ENCODE peak calls at places on chromosomes 11 and 22, in seven cellular contexts. S, F, X, R, G, J and Q are unnamed samples. For H3K36me3, the result is how much of the 10 kb centered on the place peaks cover.

GRCh38 chr11:108246309-108246708 is 23.4 kb downstream of the ATM start:
- DNase-seq in R (no peak), X (no peak), F (no peak), G (no peak), J (no peak), S (no peak), Q (no peak)

GRCh38 chr11:62792193-62792575 is 378 bp upstream of the TMEM223 start:
- DNase-seq in G (no peak), J (no peak), F (no peak), S (peak), R (peak), X (peak), Q (peak)

GRCh38 chr22:35802885-35803284 is 85.2 kb downstream of the APOL5 start:
- DNase-seq in R (no peak), X (no peak), F (no peak), G (no peak), J (no peak), S (no peak), Q (no peak)

GRCh38 chr11:1935156-1936071 is 11.7 kb upstream of the MRPL23 start:
- DNase-seq in X (no peak), F (peak), J (peak), G (no peak), S (no peak), R (no peak), Q (peak)

GRCh38 chr11:68329993-68330699 is 17.8 kb downstream of the LRP5 start:
- DNase-seq in S (no peak), G (no peak), R (no peak), X (no peak), J (no peak), F (no peak), Q (no peak)

GRCh38 chr11:66068154-66068821 is 1.8 kb upstream of the PACS1 start:
- DNase-seq in X (peak), F (peak), R (peak), J (peak), G (peak), S (peak), Q (peak)

GRCh38 chr22:41478473-41478872 is 9.6 kb downstream of the ACO2 start:
- DNase-seq in X (no peak), G (no peak), S (no peak), F (no peak), R (no peak), J (no peak), Q (no peak)

GRCh38 chr11:15145635-15146034 is 30.9 kb downstream of the INSC start:
- DNase-seq in J (no peak), S (peak), R (peak), X (no peak), F (no peak), G (no peak), Q (no peak)

GRCh38 chr11:78432058-78432515 is 14.5 kb upstream of the GAB2 start:
- DNase-seq in X (peak), R (no peak), G (no peak), S (no peak), J (no peak), F (no peak), Q (peak)

GRCh38 chr22:40844951-40845350 is 11.5 kb downstream of the ST13 start:
- DNase-seq in X (no peak), R (no peak), F (no peak), S (no peak), J (no peak), G (no peak), Q (no peak)

GRCh38 chr22:42410708-42411107 is 21.5 kb downstream of the NFAM1 start:
- DNase-seq in G (no peak), J (no peak), S (no peak), F (no peak), R (no peak), X (no peak), Q (no peak)

GRCh38 chr11:26276798-26277424 is 55.0 kb upstream of the ANO3 start:
- DNase-seq in J (no peak), G (peak), R (peak), F (no peak), S (peak), X (peak), Q (peak)

GRCh38 chr11:77542296-77542695 is 47.5 kb upstream of the AQP11 start:
- DNase-seq in S (no peak), R (no peak), G (no peak), J (no peak), X (no peak), F (no peak), Q (no peak)

GRCh38 chr22:47204002-47204979 is 441.8 kb downstream of the TBC1D22A start:
- DNase-seq in R (no peak), S (peak), X (no peak), F (peak), J (peak), G (peak), Q (no peak)

GRCh38 chr11:86724137-86724536 is 51.7 kb upstream of the ME3 start:
- DNase-seq in R (no peak), F (no peak), X (no peak), G (no peak), J (no peak), S (no peak), Q (no peak)

GRCh38 chr22:32607086-32607485 is 132.5 kb downstream of the FBXO7 start:
- DNase-seq in G (no peak), R (no peak), S (no peak), F (no peak), X (no peak), J (no peak), Q (no peak)

GRCh38 chr11:6576471-6577373 is 26.7 kb downstream of the RRP8 start:
- DNase-seq in J (no peak), G (peak), R (no peak), S (no peak), X (peak), F (peak), Q (no peak)

GRCh38 chr22:26168934-26169311 is 339 bp upstream of the SEZ6L start:
- DNase-seq in J (no peak), R (no peak), S (no peak), X (no peak), F (no peak), G (no peak), Q (peak)

GRCh38 chr11:44573333-44573732 is 7.9 kb downstream of the CD82 start:
- DNase-seq in J (no peak), R (no peak), X (no peak), G (no peak), S (no peak), F (no peak), Q (no peak)

GRCh38 chr11:2290351-2290841 is 11.3 kb downstream of the C11orf21 start:
- DNase-seq in G (no peak), X (no peak), S (no peak), F (peak), J (peak), R (no peak), Q (peak)

GRCh38 chr22:20979940-20980453 is 2.1 kb upstream of the LZTR1 start:
- DNase-seq in X (no peak), J (no peak), G (no peak), F (peak), R (no peak), S (no peak), Q (no peak)

GRCh38 chr11:98099371-98099770 is 921.4 kb upstream of the CNTN5 start:
- DNase-seq in G (no peak), J (no peak), F (no peak), R (no peak), S (no peak), X (no peak), Q (no peak)

GRCh38 chr11:65476632-65477270 is 22.1 kb upstream of the MALAT1 start:
- DNase-seq in R (peak), J (no peak), S (peak), X (peak), G (no peak), F (peak), Q (no peak)

GRCh38 chr11:45648931-45649330 is 16.5 kb downstream of the CHST1 start:
- DNase-seq in R (no peak), F (no peak), J (no peak), X (no peak), S (no peak), G (no peak), Q (no peak)

GRCh38 chr11:19431059-19431398 is 190.3 kb upstream of the E2F8 start:
- DNase-seq in R (no peak), G (no peak), S (no peak), J (no peak), X (no peak), F (no peak), Q (no peak)

GRCh38 chr11:67099841-67100324 is 19.2 kb upstream of the KDM2A start:
- DNase-seq in X (no peak), F (no peak), S (no peak), J (peak), R (no peak), G (no peak), Q (no peak)

GRCh38 chr11:102320166-102320565 is 2.9 kb downstream of the BIRC3 start:
- DNase-seq in R (no peak), J (no peak), X (no peak), F (no peak), S (no peak), G (no peak), Q (no peak)

GRCh38 chr11:102317099-102317767 is at the start of gene BIRC3:
- DNase-seq in S (peak), R (peak), X (peak), J (peak), G (peak), F (peak), Q (peak)

GRCh38 chr11:102319544-102319943 is 2.3 kb downstream of the BIRC3 start:
- DNase-seq in X (no peak), J (no peak), G (no peak), F (no peak), R (no peak), S (no peak), Q (no peak)

GRCh38 chr11:102317768-102318103 is 452 bp downstream of the BIRC3 start:
- DNase-seq in J (no peak), G (no peak), X (no peak), S (no peak), F (no peak), R (no peak), Q (no peak)

GRCh38 chr11:102318469-102318868 is 1.2 kb downstream of the BIRC3 start:
- DNase-seq in G (no peak), F (no peak), S (no peak), R (peak), J (no peak), X (no peak), Q (no peak)
- H3K27ac ChIP-seq in G (no peak), F (no peak), S (peak), R (peak), J (peak), X (peak), Q (no peak)

DNA sequence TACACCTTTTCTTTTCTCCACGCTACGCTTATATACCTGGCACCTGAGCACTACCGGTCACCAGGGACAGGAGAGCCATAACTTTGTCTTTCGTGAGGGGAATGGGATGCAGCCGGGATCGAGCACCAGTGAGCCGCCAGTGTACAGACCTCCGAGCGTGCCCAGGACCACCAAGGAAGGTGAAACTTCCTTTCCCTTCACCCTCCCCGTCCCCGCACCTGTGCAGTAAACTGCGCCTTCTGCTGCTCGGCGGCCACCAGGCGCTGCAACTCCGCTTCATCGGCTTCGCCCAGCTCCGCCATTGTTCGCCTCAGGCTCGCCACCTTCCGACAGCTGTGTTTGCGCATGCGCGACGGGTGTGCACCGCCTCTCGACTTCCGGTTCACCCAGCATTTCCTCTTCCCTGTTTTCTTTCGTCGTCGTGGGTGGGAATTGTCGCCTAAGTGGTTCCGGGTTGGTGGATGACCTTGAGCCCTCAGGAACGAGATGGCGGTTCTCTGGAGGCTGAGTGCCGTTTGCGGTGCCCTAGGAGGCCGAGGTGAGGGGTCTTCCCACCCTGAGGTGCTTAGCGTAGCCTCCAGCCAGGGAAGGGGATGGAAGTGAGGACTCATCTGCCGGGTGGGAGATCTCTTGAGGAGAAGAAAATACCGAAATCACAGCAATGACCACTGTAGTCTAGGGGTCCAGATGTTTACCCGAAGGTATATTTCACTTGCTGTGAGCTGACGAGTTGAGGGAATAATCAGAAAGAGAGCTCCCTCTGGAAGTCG is at the start of the genes SDHD and TIMM8B:
- DNase-seq in F (peak), J (peak), G (peak), S (peak), R (peak), X (peak), Q (peak)
- H3K36me3 ChIP-seq in F (under half), J (half or more), G (under half), S (under half), R (under half), X (under half), Q (half or more)

GRCh38 chr11:96279421-96280290 is 63.3 kb downstream of the MAML2 start:
- DNase-seq in S (peak), G (no peak), F (no peak), R (no peak), J (no peak), X (no peak), Q (no peak)

GRCh38 chr11:96276836-96277235 is 66.2 kb downstream of the MAML2 start:
- DNase-seq in X (no peak), R (no peak), G (no peak), J (no peak), F (no peak), S (no peak), Q (no peak)

GRCh38 chr11:96279018-96279417 is 64.0 kb downstream of the MAML2 start:
- DNase-seq in F (no peak), X (no peak), S (no peak), J (no peak), G (no peak), R (no peak), Q (no peak)

GRCh38 chr11:96277696-96278038 is 65.3 kb downstream of the MAML2 start:
- DNase-seq in G (no peak), F (no peak), R (no peak), X (no peak), J (no peak), S (no peak), Q (no peak)

GRCh38 chr11:96278039-96278897 is 64.7 kb downstream of the MAML2 start:
- DNase-seq in G (no peak), J (no peak), F (no peak), R (no peak), X (no peak), S (no peak), Q (peak)
- H3K27ac ChIP-seq in G (no peak), J (no peak), F (no peak), R (peak), X (peak), S (peak), Q (peak)

DNA sequence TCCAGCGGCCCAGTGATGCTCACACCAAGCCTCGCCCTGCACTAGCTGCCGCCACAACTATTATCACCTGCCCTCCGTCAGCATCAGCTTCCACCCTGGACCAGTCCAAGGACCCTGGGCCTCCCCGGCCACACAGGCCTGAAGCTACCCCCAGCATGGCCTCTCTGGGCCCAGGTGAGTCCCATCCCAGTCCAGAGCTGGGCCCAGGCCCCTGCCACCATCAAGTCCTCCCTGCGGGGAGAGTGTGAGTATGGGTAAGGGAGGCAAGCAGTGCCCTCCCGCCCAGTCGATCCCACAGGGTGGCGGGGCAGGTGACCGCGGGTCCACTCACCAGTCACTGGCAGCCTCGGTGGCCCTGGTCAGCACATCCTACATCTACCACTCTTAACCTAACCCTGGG is 9.5 kb upstream of the SUSD2 start:
- DNase-seq in F (no peak), R (no peak), S (no peak), G (no peak), J (no peak), X (no peak), Q (no peak)
- H3K36me3 ChIP-seq in F (under half), R (under half), S (under half), G (under half), J (under half), X (under half), Q (half or more)

DNA sequence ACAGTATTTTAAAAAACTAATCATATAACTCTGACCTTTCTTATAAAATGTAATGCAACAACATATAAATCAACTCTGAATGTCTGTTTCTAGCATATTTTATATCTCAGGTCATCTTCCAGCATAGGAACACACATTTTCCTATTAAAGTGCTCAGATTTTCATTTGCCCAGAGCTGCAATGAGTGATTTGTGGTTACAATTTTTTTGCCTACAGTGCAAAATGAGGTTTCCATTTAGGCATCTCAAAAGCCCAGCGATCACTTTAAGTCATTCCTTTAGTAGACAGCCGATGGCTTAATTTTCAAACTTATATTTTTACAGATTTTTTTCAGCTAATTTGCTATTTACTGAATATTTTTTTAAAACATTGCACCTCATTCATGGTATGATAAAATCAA is 999 bp downstream of the LYVE1 start:
- DNase-seq in G (no peak), F (no peak), X (no peak), J (no peak), R (no peak), S (no peak), Q (no peak)
- H3K27ac ChIP-seq in G (no peak), F (no peak), X (no peak), J (no peak), R (no peak), S (no peak), Q (no peak)

GRCh38 chr11:57321996-57322880 is 2.5 kb downstream of the TNKS1BP1 start:
- DNase-seq in R (peak), X (peak), S (peak), G (peak), F (peak), J (peak), Q (peak)

GRCh38 chr11:57321388-57321995 is 3.3 kb downstream of the TNKS1BP1 start:
- DNase-seq in X (no peak), F (no peak), G (peak), S (peak), J (peak), R (no peak), Q (no peak)

GRCh38 chr11:57320719-57321387 is 3.9 kb downstream of the TNKS1BP1 start:
- DNase-seq in X (no peak), G (no peak), J (peak), S (peak), F (no peak), R (peak), Q (no peak)

GRCh38 chr11:57318178-57318577 is 6.6 kb downstream of the TNKS1BP1 start:
- DNase-seq in R (no peak), J (no peak), S (peak), F (no peak), X (no peak), G (no peak), Q (no peak)

DNA sequence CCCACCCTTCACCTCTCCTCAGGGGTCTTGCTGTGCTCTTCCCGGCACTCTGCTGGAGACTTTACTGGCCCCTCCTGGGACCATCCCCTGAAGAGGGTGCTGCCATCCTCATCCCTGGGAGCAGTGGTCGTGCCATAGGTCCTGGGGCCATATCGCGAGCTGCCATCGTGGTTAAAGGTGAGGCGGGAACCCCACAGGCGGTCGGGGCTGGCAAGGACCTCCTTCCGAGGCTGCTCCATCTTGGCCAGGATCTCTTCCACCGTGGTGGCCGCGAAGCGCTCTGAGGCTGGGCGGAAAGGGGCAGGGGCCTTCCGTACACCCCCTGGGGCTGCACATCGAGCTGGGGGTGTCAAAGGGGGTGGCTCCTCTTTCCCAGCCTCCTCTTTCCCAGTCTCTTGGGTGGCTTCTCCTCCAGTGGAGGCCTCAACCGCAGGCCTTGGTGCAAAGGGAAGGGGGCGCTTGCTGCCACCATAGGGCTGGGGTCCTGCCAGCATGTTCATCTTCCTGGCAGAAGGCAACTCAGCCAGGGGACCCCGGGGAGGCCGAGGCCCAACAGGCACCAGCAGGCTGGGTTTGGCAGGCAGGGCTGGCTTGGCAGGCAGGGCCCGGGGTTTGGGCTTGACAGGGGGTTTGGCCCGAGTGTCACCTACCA is 4.6 kb downstream of the TNKS1BP1 start:
- DNase-seq in G (no peak), S (no peak), X (no peak), F (no peak), J (peak), R (no peak), Q (no peak)
- H3K36me3 ChIP-seq in G (under half), S (under half), X (under half), F (under half), J (under half), R (under half), Q (under half)

GRCh38 chr22:38479096-38479840 is 11.4 kb downstream of the KDELR3 start:
- DNase-seq in S (no peak), R (no peak), G (no peak), F (no peak), X (no peak), J (no peak), Q (no peak)
- H3K27ac ChIP-seq in S (no peak), R (no peak), G (no peak), F (no peak), X (no peak), J (peak), Q (no peak)

DNA sequence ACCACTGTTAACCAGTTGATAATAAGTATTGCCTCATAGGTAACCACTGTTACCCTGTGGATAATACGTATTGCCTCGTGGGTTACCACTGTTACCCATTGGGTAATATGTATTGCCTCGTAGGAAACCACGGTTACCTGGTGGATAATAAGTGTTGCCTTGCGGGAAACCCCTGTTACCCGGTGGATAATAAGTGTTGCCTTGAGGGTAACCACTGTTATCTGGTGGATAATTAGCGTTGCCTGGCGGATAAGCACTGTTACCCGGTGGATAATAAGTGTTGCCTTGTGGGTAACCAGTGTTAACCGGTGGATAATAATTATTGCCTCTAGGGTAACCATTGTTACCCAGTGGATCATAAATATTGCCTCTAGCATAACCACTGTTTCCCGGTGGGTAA is 27.3 kb upstream of the NXPE4 start:
- DNase-seq in J (no peak), R (no peak), F (no peak), G (no peak), X (no peak), S (peak), Q (no peak)
- H3K36me3 ChIP-seq in J (under half), R (under half), F (under half), G (under half), X (under half), S (under half), Q (under half)